ENCODE peak calls at places on chromosomes 3 and 15, in five cellular contexts. N is mesenchymal stem cell, B is neuronal stem cell, O is H9, Q is mesendoderm. V is an unnamed sample.
A peak's percentile ranks its signal among the peaks of the same experiment; 100 is the strongest.

GRCh38 chr3:127411083-127411727 is 123.4 kb upstream of the PRR20G start:
- DNase-seq in N (no peak), B (no peak), O (peak; percentile 44), Q (peak; percentile 77), V (no peak)

GRCh38 chr3:5047764-5048163 is 68.5 kb downstream of the BHLHE40 start:
- DNase-seq in N (no peak), B (no peak), O (no peak), Q (no peak), V (no peak)

GRCh38 chr3:105867690-105868449 is 942 bp downstream of the CBLB start:
- DNase-seq in N (no peak), B (no peak), O (no peak), Q (no peak), V (no peak)

GRCh38 chr3:41711656-41712055 is 250.2 kb downstream of the ULK4 start:
- DNase-seq in N (peak; percentile 28), B (no peak), O (no peak), Q (peak; percentile 60), V (peak; percentile 42)

GRCh38 chr3:133455281-133455680 is 55.4 kb downstream of the BFSP2 start:
- DNase-seq in N (no peak), B (no peak), O (no peak), Q (no peak), V (no peak)

GRCh38 chr3:141000027-141000663 is 51.0 kb upstream of the SPSB4 start:
- DNase-seq in N (peak; percentile 62), B (peak; percentile 48), O (peak; percentile 84), Q (peak; percentile 88), V (peak; percentile 42)

GRCh38 chr3:192869131-192870027 is 48.3 kb downstream of the MB21D2 start:
- DNase-seq in N (peak; percentile 77), B (no peak), O (no peak), Q (no peak), V (peak; percentile 67)

GRCh38 chr3:11434017-11434526 is 161.9 kb downstream of the ATG7 start:
- DNase-seq in N (peak; percentile 67), B (no peak), O (no peak), Q (no peak), V (peak; percentile 73)

GRCh38 chr3:156792945-156793344 is 33.2 kb upstream of the LEKR1 start:
- DNase-seq in N (peak; percentile 47), B (no peak), O (no peak), Q (peak; percentile 10), V (no peak)

GRCh38 chr15:70495988-70496387 is 267.4 kb downstream of the UACA start:
- DNase-seq in N (no peak), B (no peak), O (no peak), Q (no peak), V (no peak)

GRCh38 chr3:126197854-126198584 is 17.6 kb upstream of the ALDH1L1 start:
- DNase-seq in N (peak; percentile 69), B (no peak), O (peak; percentile 77), Q (peak; percentile 86), V (peak; percentile 60)

GRCh38 chr15:78629031-78629715 is 8.4 kb upstream of the CHRNA3 start:
- DNase-seq in N (no peak), B (no peak), O (no peak), Q (no peak), V (no peak)

GRCh38 chr3:20145874-20146273 is 40.1 kb downstream of the SGO1 start:
- DNase-seq in N (peak; percentile 7), B (no peak), O (no peak), Q (no peak), V (no peak)

GRCh38 chr3:101950510-101950909 is 101.2 kb downstream of the NFKBIZ start:
- DNase-seq in N (peak; percentile 99), B (no peak), O (no peak), Q (no peak), V (peak; percentile 81)

GRCh38 chr15:61796056-61796455 is 264.2 kb downstream of the VPS13C start:
- DNase-seq in N (no peak), B (no peak), O (no peak), Q (no peak), V (peak; percentile 4)

GRCh38 chr3:9183811-9184463 is 65.5 kb downstream of the SRGAP3 start:
- DNase-seq in N (no peak), B (peak; percentile 83), O (peak; percentile 69), Q (peak; percentile 42), V (no peak)

GRCh38 chr15:61816856-61817255 is 243.4 kb downstream of the VPS13C start:
- DNase-seq in N (no peak), B (no peak), O (no peak), Q (no peak), V (no peak)

GRCh38 chr15:34279341-34279740 is 54.5 kb downstream of the EMC4 start:
- DNase-seq in N (no peak), B (no peak), O (no peak), Q (no peak), V (no peak)

GRCh38 chr15:99424978-99425665 is 140.7 kb upstream of the MEF2A start:
- DNase-seq in N (peak; percentile 96), B (no peak), O (no peak), Q (peak; percentile 53), V (peak; percentile 90)

GRCh38 chr15:69862540-69862939 is 235.2 kb downstream of the TLE3 start:
- DNase-seq in N (peak; percentile 97), B (no peak), O (no peak), Q (peak; percentile 26), V (peak; percentile 84)

GRCh38 chr3:58704745-58705144 is 38.2 kb upstream of the FAM3D start:
- DNase-seq in N (no peak), B (no peak), O (no peak), Q (no peak), V (no peak)

GRCh38 chr3:140859592-140860336 is 81.9 kb upstream of the SLC25A36 start:
- DNase-seq in N (no peak), B (no peak), O (no peak), Q (no peak), V (no peak)

GRCh38 chr3:186951640-186952552 is 21.6 kb downstream of the ST6GAL1 start:
- DNase-seq in N (no peak), B (no peak), O (no peak), Q (no peak), V (no peak)

GRCh38 chr3:179149239-179149887 is 1.2 kb downstream of the PIK3CA start:
- DNase-seq in N (peak; percentile 60), B (peak; percentile 21), O (no peak), Q (no peak), V (peak; percentile 32)

GRCh38 chr15:77098572-77098971 is 27.7 kb upstream of the TSPAN3 start:
- DNase-seq in N (no peak), B (no peak), O (no peak), Q (no peak), V (no peak)

GRCh38 chr15:77097921-77098320 is 27.0 kb upstream of the TSPAN3 start:
- DNase-seq in N (no peak), B (no peak), O (no peak), Q (no peak), V (no peak)

GRCh38 chr15:77096541-77096940 is 25.6 kb upstream of the TSPAN3 start:
- DNase-seq in N (no peak), B (no peak), O (no peak), Q (no peak), V (no peak)

GRCh38 chr15:77096131-77096530 is 25.2 kb upstream of the TSPAN3 start:
- DNase-seq in N (no peak), B (no peak), O (no peak), Q (no peak), V (no peak)

DNA sequence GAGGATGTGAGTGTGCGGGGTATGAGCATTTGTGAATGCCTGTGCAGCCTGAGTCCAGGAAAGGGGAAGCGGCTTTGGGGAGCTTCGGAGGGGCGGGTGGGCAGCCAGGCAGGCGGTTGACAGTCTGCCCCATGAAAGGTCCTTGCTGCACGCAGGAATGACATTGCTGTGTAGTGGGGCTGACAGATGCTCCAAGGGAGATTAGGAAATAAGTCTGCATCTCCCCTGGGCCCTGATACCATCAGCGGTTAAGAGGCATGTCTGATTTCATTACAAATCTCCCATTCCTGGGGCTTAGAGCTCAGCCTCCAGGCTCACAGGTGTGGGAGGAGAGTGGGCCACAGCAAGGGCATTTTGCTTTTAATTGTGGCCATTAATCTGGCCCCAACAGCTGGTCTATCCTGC is 26.4 kb upstream of the TSPAN3 start:
- DNase-seq in N (no peak), B (no peak), O (no peak), Q (no peak), V (no peak)
- H3K4me2 ChIP-seq in N (no peak overlapping the region), B (no peak overlapping the region), O (no peak overlapping the region), Q (no peak overlapping the region), V (no peak overlapping the region)

GRCh38 chr3:24686764-24687163 is 192.1 kb upstream of the THRB start:
- DNase-seq in N (peak; percentile 81), B (no peak), O (no peak), Q (no peak), V (peak; percentile 11)
- H3K23ac ChIP-seq in N (no peak overlapping the region), B (no peak overlapping the region), O (no peak overlapping the region), Q (no peak overlapping the region), V (no peak overlapping the region)

GRCh38 chr3:123476967-123477750 is 28.3 kb upstream of the ADCY5 start:
- DNase-seq in N (no peak), B (no peak), O (no peak), Q (no peak), V (no peak)
- H3K27me3 ChIP-seq in N (peaks cover 75% of the 10 kb centered on the region), B (no peaks in the 10 kb centered on the region), O (peaks cover 2% of the 10 kb centered on the region), Q (no peaks in the 10 kb centered on the region), V (peaks cover 65% of the 10 kb centered on the region)

DNA sequence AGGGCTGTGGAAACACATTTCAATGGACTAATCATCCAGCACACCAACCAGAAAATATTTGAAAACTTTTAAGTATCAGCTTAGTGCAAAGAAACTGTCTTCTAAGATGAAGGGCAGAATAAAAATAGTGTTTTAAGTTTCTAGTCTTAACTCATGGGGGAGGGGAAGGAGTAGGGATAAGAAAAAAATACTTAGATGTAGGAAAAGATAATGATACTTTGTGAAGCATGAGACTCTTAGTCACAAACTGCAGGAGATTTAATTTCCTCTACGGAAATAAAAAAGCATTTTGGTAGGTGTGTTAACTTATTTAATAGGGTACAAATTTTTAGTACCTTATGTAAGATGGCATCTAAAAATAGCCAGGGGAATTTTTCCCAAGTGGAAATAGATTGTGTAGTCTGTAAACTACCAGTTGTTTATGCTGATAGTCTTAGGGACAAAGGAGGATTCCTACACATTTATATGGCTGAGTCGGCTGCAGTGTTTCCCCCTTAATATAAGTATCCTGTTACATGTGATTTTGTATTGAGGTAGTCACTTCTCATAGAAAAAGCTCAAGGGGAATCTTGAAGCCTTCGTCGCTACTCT is 78.2 kb upstream of the GBE1 start:
- DNase-seq in N (peak; percentile 9), B (no peak), O (no peak), Q (no peak), V (no peak)
- H3K4me2 ChIP-seq in N (no peak overlapping the region), B (no peak overlapping the region), O (no peak overlapping the region), Q (no peak overlapping the region), V (no peak overlapping the region)

GRCh38 chr15:96807361-96807760 is 476.9 kb downstream of the NR2F2 start:
- DNase-seq in N (no peak), B (no peak), O (no peak), Q (peak; percentile 29), V (no peak)
- H3K23ac ChIP-seq in N (no peak overlapping the region), B (no peak overlapping the region), O (no peak overlapping the region), Q (no peak overlapping the region), V (no peak overlapping the region)

DNA sequence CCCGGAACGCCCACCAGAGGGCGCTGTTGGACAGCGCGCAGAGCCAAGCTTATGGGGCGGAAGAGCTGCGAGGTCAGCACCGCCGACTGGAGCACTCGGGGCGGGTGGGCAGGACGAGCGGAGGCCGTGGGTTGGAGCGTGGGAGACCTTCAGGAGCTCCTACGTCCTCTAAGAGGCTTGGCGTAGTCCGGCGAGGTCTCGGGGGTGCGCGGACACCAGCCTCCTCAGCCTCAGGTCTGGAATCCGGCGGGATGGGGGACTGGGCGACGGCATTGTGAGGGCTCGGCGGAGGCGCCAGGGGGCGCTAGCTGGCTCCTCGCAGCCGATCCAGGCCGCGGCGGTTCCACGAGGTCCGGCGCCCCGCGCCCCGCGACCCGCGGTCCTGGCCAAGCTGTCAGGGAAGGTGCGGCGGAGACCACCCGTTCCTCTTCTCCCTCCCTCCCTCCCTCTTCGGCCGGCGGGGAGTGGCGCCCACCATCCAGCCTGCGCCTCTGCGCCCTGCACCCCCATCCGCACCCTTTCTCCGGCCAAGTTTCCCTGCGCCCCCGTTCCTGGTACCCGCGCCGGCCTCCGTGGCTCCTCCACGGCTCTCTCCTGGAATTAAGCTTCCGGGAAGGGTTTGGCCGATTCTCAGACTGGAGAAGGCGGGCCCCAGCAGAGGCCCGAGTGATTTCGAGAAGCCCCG is 24.3 kb upstream of the POLG start:
- DNase-seq in N (peak; percentile 73), B (peak; percentile 78), O (peak; percentile 84), Q (peak; percentile 76), V (peak; percentile 56)
- H3K27me3 ChIP-seq in N (peaks cover 92% of the 10 kb centered on the region), B (peaks cover 73% of the 10 kb centered on the region), O (peaks cover 70% of the 10 kb centered on the region), Q (peaks cover 57% of the 10 kb centered on the region), V (peaks cover 80% of the 10 kb centered on the region)

V was measured in IMR-90.